ENCODE peak calls at places on chromosomes 5 and 9, in four cellular contexts. W is upper lobe of left lung, D is adrenal gland, H is right lobe of liver. X is an unnamed sample.

GRCh38 chr9:37229882-37230482 is 109.6 kb downstream of the ZCCHC7 start:
- DNase-seq in H (no peak), W (no peak), D (no peak), X (no peak)

GRCh38 chr9:12875216-12875615 is 100.4 kb downstream of the LURAP1L start:
- DNase-seq in H (no peak), D (no peak), W (no peak), X (no peak)

GRCh38 chr5:121681200-121681855 is 170.4 kb upstream of the FTMT start:
- DNase-seq in W (no peak), D (no peak), H (no peak), X (no peak)

GRCh38 chr5:176391999-176392398 is 3.4 kb downstream of the HIGD2A start:
- DNase-seq in W (no peak), D (no peak), H (no peak), X (no peak)

GRCh38 chr9:93960221-93960970 is 5.2 kb upstream of the BARX1 start:
- DNase-seq in W (peak; percentile 86), D (no peak), H (no peak), X (no peak)

GRCh38 chr9:96176901-96177718 is 124.9 kb downstream of the HSD17B3 start:
- DNase-seq in H (no peak), D (no peak), W (peak; percentile 46), X (no peak)

GRCh38 chr5:99600952-99601351 is 672.1 kb upstream of the CHD1 start:
- DNase-seq in D (no peak), H (no peak), W (no peak), X (no peak)

GRCh38 chr9:71819115-71819739 is 50.9 kb upstream of the CEMIP2 start:
- DNase-seq in D (peak; percentile 36), H (no peak), W (no peak), X (no peak)

GRCh38 chr9:76646249-76646648 is 118.0 kb upstream of the PCA3 start:
- DNase-seq in H (no peak), D (peak; percentile 18), W (no peak), X (no peak)

GRCh38 chr9:36101916-36102741 is 34.4 kb upstream of the GLIPR2 start:
- DNase-seq in D (peak; percentile 63), H (no peak), W (no peak), X (no peak)

DNA sequence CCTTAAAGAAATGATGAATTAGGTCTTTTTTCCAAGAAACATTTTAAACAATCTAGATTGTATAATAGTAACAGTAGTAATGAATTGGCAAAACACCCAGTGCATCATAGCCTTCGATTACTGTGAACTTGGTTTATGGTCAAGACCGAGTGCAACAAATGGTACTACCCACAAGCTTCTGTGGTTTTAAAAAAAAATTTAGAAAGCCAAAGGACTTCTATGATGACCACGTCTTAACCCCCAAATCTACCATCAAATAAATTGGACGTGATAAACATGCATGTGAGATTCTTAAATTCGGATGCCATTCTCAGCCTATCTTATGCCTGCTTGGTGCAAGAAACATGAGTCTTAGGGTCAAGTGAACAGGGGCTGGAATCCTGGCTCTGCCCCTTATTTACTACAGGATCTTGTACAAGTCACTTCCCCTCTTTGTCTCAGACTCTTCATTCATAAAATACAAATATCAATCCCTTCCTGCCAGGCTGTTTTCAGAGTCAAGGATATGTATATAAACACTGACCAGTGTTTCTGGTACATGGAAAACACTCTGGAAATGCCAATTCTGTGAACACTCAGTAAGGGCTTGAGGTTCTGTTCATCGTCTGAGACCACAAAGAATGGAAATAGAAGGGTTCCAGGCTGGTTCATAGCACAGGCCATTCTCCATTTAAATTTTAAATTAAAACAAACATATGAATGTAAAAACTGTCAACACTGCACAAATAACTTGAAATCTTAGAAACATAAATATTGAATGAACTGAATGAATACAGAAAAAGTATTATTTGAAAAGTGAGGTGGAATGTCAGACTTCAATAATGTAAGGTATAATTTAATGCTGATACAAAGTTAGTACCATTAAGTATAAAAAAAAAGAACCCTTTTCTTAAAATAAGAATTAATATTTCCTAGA is 107.8 kb downstream of the NR6A1 start:
- DNase-seq in D (no peak), W (no peak), H (no peak), X (no peak)
- TF ChIP-seq CTCF in D (no peak), W (no peak), H (no peak), X (no peak)

GRCh38 chr9:73090214-73090613 is 61.5 kb upstream of the ANXA1 start:
- DNase-seq in H (no peak), W (no peak), D (no peak), X (no peak)

GRCh38 chr9:73093016-73093739 is 58.5 kb upstream of the ANXA1 start:
- DNase-seq in W (no peak), H (no peak), D (no peak), X (no peak)

GRCh38 chr9:73091909-73092308 is 59.8 kb upstream of the ANXA1 start:
- DNase-seq in D (no peak), H (no peak), W (no peak), X (no peak)

GRCh38 chr9:73095425-73095824 is 56.2 kb upstream of the ANXA1 start:
- DNase-seq in W (no peak), D (no peak), H (no peak), X (no peak)

GRCh38 chr9:73093740-73094379 is 57.8 kb upstream of the ANXA1 start:
- DNase-seq in W (no peak), D (no peak), H (no peak), X (no peak)
- H3K4me3 ChIP-seq in W (no peak overlapping the region), D (peak overlapping the region; percentile 35), H (no peak overlapping the region), X (no peak overlapping the region)

DNA sequence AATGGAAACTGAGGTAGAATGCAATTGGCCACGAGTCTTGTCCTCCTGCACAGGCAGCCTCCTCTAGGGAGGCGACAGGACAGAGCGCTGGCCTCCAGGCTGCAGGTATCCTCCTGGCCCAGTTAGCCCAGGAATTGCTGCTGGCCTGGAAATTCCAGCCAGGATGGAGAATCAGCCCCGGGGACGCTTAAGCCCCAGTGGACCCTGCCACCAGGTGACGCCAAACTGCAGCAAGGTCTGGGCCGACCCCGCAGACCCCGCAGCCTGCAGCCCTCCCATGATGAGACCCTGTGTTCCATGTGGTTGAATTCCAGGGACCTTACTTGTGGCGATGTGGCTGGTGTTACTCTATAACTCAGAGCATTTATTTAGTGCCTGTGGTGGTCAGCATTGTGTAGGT is 7.3 kb downstream of the CACFD1 start:
- DNase-seq in H (no peak), D (no peak), W (peak; percentile 43), X (no peak)
- TF ChIP-seq POLR2A in H (no peak), D (no peak), W (no peak), X (no peak)

GRCh38 chr5:74684900-74685851 is at the start of gene HEXB:
- DNase-seq in D (peak; percentile 93), W (peak; percentile 98), H (peak; percentile 95), X (peak; percentile 34)
- TF ChIP-seq CTCF in D (peak; percentile 29), W (no peak), H (no peak), X (no peak)

GRCh38 chr9:117291223-117291622 is 123.6 kb downstream of the ASTN2 start:
- DNase-seq in D (no peak), H (no peak), W (peak; percentile 54), X (no peak)
- H3K4me3 ChIP-seq in D (no peak overlapping the region), H (no peak overlapping the region), W (no peak overlapping the region), X (no peak overlapping the region)

GRCh38 chr5:20656262-20656661 is 668.3 kb upstream of the CDH18 start:
- DNase-seq in H (no peak), D (no peak), W (no peak), X (no peak)
- TF ChIP-seq POLR2A in H (no peak), D (no peak), W (no peak), X (no peak)

DNA sequence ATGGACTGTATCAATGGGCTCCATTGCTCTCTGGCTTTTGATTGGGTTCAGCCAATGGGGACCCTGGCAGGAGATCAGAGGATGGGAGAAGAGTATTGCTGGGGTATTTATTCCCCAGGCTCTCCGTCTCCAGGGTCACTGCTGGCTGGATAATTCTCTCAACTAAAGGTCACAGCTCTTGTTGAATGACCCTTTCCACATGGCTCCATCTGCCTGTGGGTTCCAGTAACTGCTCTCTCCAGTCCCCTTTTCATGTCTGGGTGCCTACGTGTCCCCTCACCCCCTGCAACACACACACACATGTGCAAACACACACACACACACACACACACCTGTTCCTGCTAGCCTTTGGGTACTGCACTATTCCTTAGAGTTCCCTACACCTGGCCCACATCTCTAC is 53.9 kb upstream of the RIC1 start:
- DNase-seq in H (no peak), D (no peak), W (no peak), X (no peak)
- TF ChIP-seq CTCF in H (no peak), D (no peak), W (no peak), X (no peak)

X was measured in esophagus squamous epithelium.